ENCODE peak calls at places on chromosomes 2 and 18, in six cellular contexts. I, W, N, P, Y and R are unnamed samples.

GRCh38 chr2:172442072-172442895 is 14.9 kb downstream of the ITGA6 start:
- DNase-seq in I (no peak), W (peak; percentile 96), N (peak; percentile 54), P (peak; percentile 93), Y (no peak), R (peak; percentile 99)

GRCh38 chr2:97735161-97735561 is 21.8 kb downstream of the ZAP70 start:
- DNase-seq in I (no peak), W (no peak), N (no peak), P (no peak), Y (no peak), R (no peak)

GRCh38 chr2:132465917-132466316 is 49.3 kb downstream of the GPR39 start:
- DNase-seq in I (no peak), W (no peak), N (no peak), P (no peak), Y (no peak), R (no peak)

GRCh38 chr2:119212139-119212800 is 11.4 kb upstream of the STEAP3 start:
- DNase-seq in I (no peak), W (no peak), N (no peak), P (no peak), Y (no peak), R (no peak)

GRCh38 chr2:16708173-16708572 is 42.5 kb upstream of the CYRIA start:
- DNase-seq in I (no peak), W (no peak), N (no peak), P (no peak), Y (no peak), R (no peak)

GRCh38 chr2:230805353-230806017 is 59.3 kb upstream of the ITM2C start:
- DNase-seq in I (no peak), W (no peak), N (no peak), P (no peak), Y (no peak), R (no peak)

GRCh38 chr2:241799522-241800197 is 9.3 kb upstream of the NEU4 start:
- DNase-seq in I (no peak), W (no peak), N (no peak), P (no peak), Y (peak; percentile 3), R (no peak)

GRCh38 chr2:203811491-203812221 is 55.9 kb upstream of the CTLA4 start:
- DNase-seq in I (no peak), W (peak; percentile 74), N (no peak), P (peak; percentile 80), Y (no peak), R (peak; percentile 84)

GRCh38 chr2:205585451-205586045 is 96.8 kb upstream of the NRP2 start:
- DNase-seq in I (no peak), W (no peak), N (no peak), P (no peak), Y (peak; percentile 4), R (no peak)

GRCh38 chr18:14089781-14090180 is 42.5 kb downstream of the ZNF519 start:
- DNase-seq in I (peak; percentile 37), W (no peak), N (no peak), P (no peak), Y (no peak), R (no peak)

GRCh38 chr2:172864182-172864581 is 128.5 kb downstream of the RAPGEF4 start:
- DNase-seq in I (peak; percentile 82), W (no peak), N (no peak), P (peak; percentile 61), Y (peak; percentile 44), R (no peak)

GRCh38 chr2:2757764-2758163 is 426.7 kb upstream of the MYT1L start:
- DNase-seq in I (no peak), W (no peak), N (no peak), P (no peak), Y (no peak), R (no peak)

GRCh38 chr2:207231106-207231860 is 65.5 kb upstream of the KLF7 start:
- DNase-seq in I (no peak), W (no peak), N (no peak), P (no peak), Y (no peak), R (no peak)

GRCh38 chr18:79139206-79139605 is 70.0 kb downstream of the ATP9B start:
- DNase-seq in I (no peak), W (no peak), N (no peak), P (peak; percentile 66), Y (no peak), R (no peak)

GRCh38 chr2:47554311-47554905 is 151.5 kb downstream of the MSH2 start:
- DNase-seq in I (no peak), W (no peak), N (no peak), P (no peak), Y (no peak), R (no peak)

GRCh38 chr2:96409543-96410184 is 74.1 kb downstream of the NCAPH start:
- DNase-seq in I (no peak), W (no peak), N (no peak), P (peak; percentile 8), Y (no peak), R (no peak)

GRCh38 chr2:161085041-161085598 is 75.1 kb upstream of the TANK start:
- DNase-seq in I (no peak), W (no peak), N (no peak), P (no peak), Y (no peak), R (no peak)

GRCh38 chr2:120533625-120534024 is 187.7 kb downstream of the INHBB start:
- DNase-seq in I (no peak), W (no peak), N (no peak), P (no peak), Y (no peak), R (no peak)

GRCh38 chr2:120531863-120532600 is 186.1 kb downstream of the INHBB start:
- DNase-seq in I (no peak), W (no peak), N (no peak), P (peak; percentile 84), Y (no peak), R (no peak)

GRCh38 chr2:120535081-120535480 is 189.1 kb downstream of the INHBB start:
- DNase-seq in I (no peak), W (no peak), N (no peak), P (no peak), Y (no peak), R (no peak)

GRCh38 chr2:120536141-120536540 is 190.2 kb downstream of the INHBB start:
- DNase-seq in I (no peak), W (no peak), N (no peak), P (no peak), Y (no peak), R (no peak)

GRCh38 chr2:120534457-120534856 is 188.5 kb downstream of the INHBB start:
- DNase-seq in I (no peak), W (no peak), N (no peak), P (no peak), Y (no peak), R (no peak)
- TF ChIP-seq CTCF in I (no peak), W (no peak), N (no peak), P (no peak), Y (no peak), R (no peak)

DNA sequence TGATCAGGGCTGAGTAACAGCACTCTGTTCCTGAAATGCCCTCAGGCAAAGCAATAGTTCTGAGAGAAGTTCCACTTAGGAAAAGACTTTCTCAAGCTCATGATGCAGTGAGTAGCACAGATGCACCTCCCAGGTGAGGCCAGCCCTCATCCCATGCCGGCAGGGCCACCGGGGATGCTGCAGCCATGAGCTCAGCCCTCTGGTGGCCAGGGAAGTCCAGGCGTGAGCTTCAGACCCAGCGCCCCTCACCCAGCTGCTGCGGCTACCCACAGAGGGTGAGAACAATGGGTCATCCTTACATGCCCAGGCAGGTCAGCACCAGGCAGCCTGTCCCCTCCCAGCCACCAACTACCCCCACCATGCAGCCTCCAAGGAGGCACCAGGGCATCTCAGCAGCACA is 50.7 kb downstream of the TTC32 start:
- DNase-seq in I (peak; percentile 59), W (peak; percentile 45), N (no peak), P (no peak), Y (peak; percentile 35), R (no peak)
- TF ChIP-seq CTCF in I (peak; percentile 40), W (no peak), N (peak; percentile 9), P (no peak), Y (no peak), R (peak; percentile 55)

DNA sequence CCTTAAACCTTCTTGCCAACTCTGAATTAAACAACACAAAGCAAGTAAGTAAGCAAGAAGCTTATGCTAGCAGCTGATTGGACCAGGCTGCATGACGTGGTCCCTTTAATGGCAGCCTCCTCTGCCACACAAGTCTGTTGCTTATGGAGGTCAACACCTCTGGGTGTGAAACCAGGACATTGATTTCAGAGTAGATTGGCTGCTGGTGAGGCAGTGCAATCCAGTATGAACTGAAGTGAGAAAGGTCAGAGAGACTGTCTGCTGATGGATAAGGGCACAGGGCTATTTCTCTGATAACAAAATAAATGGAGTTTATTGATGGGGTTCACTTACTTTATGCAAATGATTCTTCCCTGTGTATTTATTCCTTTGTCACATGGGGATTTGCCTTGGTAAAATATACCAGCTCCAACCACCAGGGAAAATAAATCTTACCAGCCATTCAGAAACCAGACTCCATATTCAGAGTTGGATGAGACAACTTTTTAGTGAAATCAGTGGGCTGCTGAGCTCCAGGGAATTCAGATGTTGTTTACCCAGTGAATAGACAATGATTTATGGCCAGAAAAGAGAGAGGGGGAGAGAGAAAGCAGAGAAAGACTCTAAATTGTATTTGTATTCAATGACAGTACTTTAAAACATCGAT is 112.3 kb upstream of the NCKAP5 start:
- DNase-seq in I (no peak), W (no peak), N (no peak), P (no peak), Y (no peak), R (no peak)
- TF ChIP-seq CTCF in I (peak; percentile 23), W (no peak), N (no peak), P (no peak), Y (peak; percentile 53), R (peak; percentile 52)

DNA sequence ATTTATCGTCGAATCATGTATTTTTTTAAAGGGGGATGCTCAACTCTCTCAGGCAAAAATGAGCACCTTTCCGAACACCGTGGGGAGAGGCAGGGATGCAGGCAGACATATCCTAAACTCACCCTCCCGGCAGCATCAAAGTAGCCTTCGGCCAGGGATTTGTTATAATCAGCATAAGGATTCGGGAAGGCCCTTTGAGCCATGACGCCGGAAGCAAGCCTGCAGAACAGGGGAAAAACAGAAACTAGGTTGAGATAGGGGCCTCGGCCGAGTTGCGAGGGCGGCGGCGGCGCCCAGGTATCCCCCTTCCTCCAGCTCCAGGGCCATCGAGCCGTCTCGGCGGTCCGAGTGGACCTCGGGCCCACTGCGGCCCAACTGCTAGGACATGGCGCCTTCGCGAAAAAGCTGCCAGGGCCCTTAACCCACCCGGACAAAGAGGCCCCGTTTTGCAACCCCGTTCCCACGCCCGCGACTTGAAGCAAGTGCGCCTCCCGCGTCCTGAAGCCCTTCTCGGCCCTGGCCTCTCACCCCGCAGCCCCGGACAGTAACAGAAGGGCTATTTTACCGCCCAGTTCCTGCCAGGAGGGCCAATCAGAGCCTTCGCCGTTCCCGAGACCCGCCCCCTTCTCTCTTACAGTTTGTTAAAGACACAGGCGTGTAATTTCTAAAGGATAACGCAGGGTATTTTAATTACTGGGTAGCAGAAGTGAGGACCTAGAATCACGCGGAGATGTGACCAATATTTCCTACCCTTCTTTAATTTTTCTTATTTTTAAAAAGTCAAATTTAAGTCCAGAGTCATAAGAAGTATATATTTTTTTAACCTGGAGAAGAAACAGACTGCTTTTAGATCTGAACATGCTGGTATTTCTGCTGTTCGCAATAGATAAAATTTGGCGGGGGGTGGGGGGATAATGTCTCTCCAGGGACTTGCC is at the start of gene LANCL1:
- DNase-seq in I (peak; percentile 97), W (peak; percentile 94), N (peak; percentile 66), P (peak; percentile 87), Y (peak; percentile 83), R (peak; percentile 73)
- TF ChIP-seq CTCF in I (no peak), W (no peak), N (no peak), P (no peak), Y (no peak), R (no peak)